ENCODE peak calls at places on chromosomes 12 and 14, in ten cellular contexts. T is CD4-positive, CD25-positive, alpha-beta regulatory T cell; Y is amniotic stem cell; A is NCI-H226; J is cardiac muscle cell; I is amniotic epithelial cell; Q is GM23338; Z is progenitor cell of endocrine pancreas; K is adipocyte; F is frontal cortex. P is an unnamed sample.

GRCh38 chr12:30643366-30643765 is 52.3 kb downstream of the IPO8 start:
- DNase-seq in T (no peak), Y (no peak), A (peak; percentile 9), J (no peak), I (peak; percentile 3), Q (peak; percentile 20), Z (no peak), K (no peak), F (no peak), P (no peak)

GRCh38 chr12:56261503-56262230 is 3.5 kb upstream of the ANKRD52 start:
- DNase-seq in T (no peak), Y (no peak), A (peak; percentile 91), J (peak; percentile 27), I (peak; percentile 56), Q (no peak), Z (no peak), K (peak; percentile 59), F (no peak), P (no peak)

GRCh38 chr12:2629051-2629450 is 165.7 kb upstream of the FKBP4 start:
- DNase-seq in T (no peak), Y (no peak), A (no peak), J (no peak), I (no peak), Q (no peak), Z (no peak), K (no peak), F (no peak), P (no peak)

GRCh38 chr12:118999107-118999506 is 17.8 kb downstream of the SRRM4 start:
- DNase-seq in T (no peak), Y (no peak), A (no peak), J (no peak), I (no peak), Q (no peak), Z (no peak), K (no peak), F (no peak), P (no peak)

GRCh38 chr14:102775855-102776760 is 1.1 kb upstream of the TRAF3 start:
- DNase-seq in T (peak; percentile 28), Y (peak; percentile 16), A (peak; percentile 80), J (peak; percentile 75), I (peak; percentile 84), Q (peak; percentile 40), Z (no peak), K (peak; percentile 58), F (no peak), P (peak; percentile 30)

GRCh38 chr12:108066583-108067234 is 62.4 kb upstream of the WSCD2 start:
- DNase-seq in T (no peak), Y (no peak), A (no peak), J (no peak), I (no peak), Q (no peak), Z (no peak), K (no peak), F (no peak), P (no peak)

GRCh38 chr12:116534341-116535121 is 24.6 kb upstream of the MAP1LC3B2 start:
- DNase-seq in T (peak; percentile 8), Y (no peak), A (no peak), J (no peak), I (peak; percentile 87), Q (peak; percentile 57), Z (no peak), K (no peak), F (no peak), P (no peak)

GRCh38 chr12:4307593-4308333 is 13.2 kb upstream of the TIGAR start:
- DNase-seq in T (no peak), Y (peak; percentile 72), A (peak; percentile 72), J (peak; percentile 85), I (peak; percentile 77), Q (peak; percentile 95), Z (peak; percentile 72), K (peak; percentile 85), F (peak; percentile 33), P (peak; percentile 37)

GRCh38 chr12:47808049-47808448 is 11.7 kb downstream of the HDAC7 start:
- DNase-seq in T (peak; percentile 97), Y (no peak), A (no peak), J (no peak), I (peak; percentile 54), Q (peak; percentile 34), Z (no peak), K (peak; percentile 39), F (no peak), P (no peak)

GRCh38 chr14:95683793-95684192 is 2.4 kb upstream of the TCL1B start:
- DNase-seq in T (peak; percentile 34), Y (no peak), A (no peak), J (no peak), I (no peak), Q (peak; percentile 75), Z (no peak), K (no peak), F (no peak), P (no peak)

GRCh38 chr14:67426983-67427601 is 15.1 kb upstream of the PLEK2 start:
- DNase-seq in T (peak; percentile 82), Y (peak; percentile 33), A (peak; percentile 62), J (peak; percentile 89), I (peak; percentile 78), Q (peak; percentile 95), Z (peak; percentile 69), K (peak; percentile 88), F (peak; percentile 56), P (peak; percentile 39)

GRCh38 chr14:61565836-61566536 is 129.3 kb upstream of the HIF1A start:
- DNase-seq in T (no peak), Y (peak; percentile 31), A (peak; percentile 70), J (peak; percentile 90), I (peak; percentile 91), Q (no peak), Z (no peak), K (peak; percentile 72), F (no peak), P (peak; percentile 27)

GRCh38 chr14:69400154-69400553 is 1.7 kb downstream of the SLC39A9 start:
- DNase-seq in T (no peak), Y (no peak), A (no peak), J (no peak), I (no peak), Q (no peak), Z (no peak), K (no peak), F (no peak), P (no peak)

GRCh38 chr12:109771746-109772621 is 58.4 kb downstream of the FAM222A start:
- DNase-seq in T (no peak), Y (no peak), A (no peak), J (no peak), I (no peak), Q (no peak), Z (no peak), K (no peak), F (no peak), P (no peak)

GRCh38 chr12:39448038-39448437 is 5.1 kb upstream of the KIF21A start:
- DNase-seq in T (no peak), Y (no peak), A (no peak), J (no peak), I (no peak), Q (no peak), Z (no peak), K (no peak), F (no peak), P (no peak)

GRCh38 chr14:55354500-55354899 is 57.1 kb downstream of the ATG14 start:
- DNase-seq in T (peak; percentile 83), Y (no peak), A (peak; percentile 16), J (peak; percentile 61), I (peak; percentile 58), Q (peak; percentile 89), Z (peak; percentile 15), K (peak; percentile 64), F (peak; percentile 16), P (peak; percentile 7)

GRCh38 chr14:76011959-76012802 is 26.6 kb downstream of the IFT43 start:
- DNase-seq in T (no peak), Y (no peak), A (no peak), J (peak; percentile 34), I (peak; percentile 12), Q (peak; percentile 42), Z (no peak), K (no peak), F (no peak), P (no peak)

GRCh38 chr12:130468186-130468585 is 130.5 kb downstream of the PIWIL1 start:
- DNase-seq in T (no peak), Y (no peak), A (no peak), J (no peak), I (no peak), Q (no peak), Z (no peak), K (no peak), F (no peak), P (no peak)

GRCh38 chr12:2212971-2213869 is 160.4 kb downstream of the CACNA1C start:
- DNase-seq in T (no peak), Y (no peak), A (no peak), J (peak; percentile 17), I (peak; percentile 60), Q (peak; percentile 55), Z (no peak), K (no peak), F (no peak), P (no peak)

GRCh38 chr14:63203618-63204406 is 431 bp upstream of the RHOJ start:
- DNase-seq in T (no peak), Y (peak; percentile 96), A (peak; percentile 78), J (peak; percentile 99), I (peak; percentile 95), Q (peak; percentile 57), Z (peak; percentile 20), K (peak; percentile 92), F (peak; percentile 3), P (peak; percentile 100)

GRCh38 chr12:754238-754816 is 1.9 kb downstream of the WNK1 start:
- DNase-seq in T (no peak), Y (no peak), A (no peak), J (peak; percentile 17), I (no peak), Q (no peak), Z (no peak), K (peak; percentile 43), F (no peak), P (no peak)

GRCh38 chr12:3097186-3097804 is 20.1 kb downstream of the TSPAN9 start:
- DNase-seq in T (no peak), Y (no peak), A (peak; percentile 65), J (peak; percentile 94), I (peak; percentile 79), Q (no peak), Z (no peak), K (peak; percentile 41), F (no peak), P (no peak)

GRCh38 chr12:48996794-48997718 is 2.1 kb downstream of the DDN start:
- DNase-seq in T (peak; percentile 56), Y (no peak), A (no peak), J (peak; percentile 73), I (peak; percentile 52), Q (peak; percentile 95), Z (peak; percentile 62), K (peak; percentile 87), F (peak; percentile 82), P (no peak)

GRCh38 chr12:60803147-60803546 is 1207.3 kb downstream of the SLC16A7 start:
- DNase-seq in T (no peak), Y (peak; percentile 5), A (no peak), J (no peak), I (no peak), Q (no peak), Z (no peak), K (peak; percentile 69), F (no peak), P (no peak)

GRCh38 chr12:124757329-124757728 is 106.3 kb downstream of the SCARB1 start:
- DNase-seq in T (no peak), Y (no peak), A (no peak), J (no peak), I (no peak), Q (no peak), Z (no peak), K (no peak), F (no peak), P (no peak)

GRCh38 chr12:5441497-5442236 is 9.8 kb downstream of the NTF3 start:
- DNase-seq in T (no peak), Y (no peak), A (no peak), J (no peak), I (no peak), Q (peak; percentile 64), Z (no peak), K (peak; percentile 57), F (no peak), P (no peak)

GRCh38 chr12:122793685-122794106 is 19.3 kb downstream of the CCDC62 start:
- DNase-seq in T (peak; percentile 71), Y (peak; percentile 31), A (peak; percentile 21), J (peak; percentile 74), I (peak; percentile 64), Q (peak; percentile 80), Z (no peak), K (peak; percentile 85), F (peak; percentile 42), P (peak; percentile 29)

P was measured in pulmonary artery endothelial cell.